ENCODE peak calls at places on chromosomes 6 and 20, in seven cellular contexts. S is WERI-Rb-1, F is mesendoderm, H is GM06990, Q is cardiac muscle cell, D is HCT116, M is pancreas. U is an unnamed sample. For H3K36me3, the result is how much of the 10 kb centered on the place peaks cover.

GRCh38 chr6:166989427-166990034 is 9.7 kb upstream of the CEP43 start:
- DNase-seq in S (no peak), F (peak), H (peak), Q (peak), D (no peak), M (peak), U (no peak)

GRCh38 chr6:166439366-166440091 is 56.8 kb upstream of the MPC1 start:
- DNase-seq in S (peak), F (no peak), H (no peak), Q (no peak), D (no peak), M (no peak), U (no peak)

GRCh38 chr6:110703010-110703905 is 112.0 kb downstream of the CDK19 start:
- DNase-seq in S (no peak), F (no peak), H (peak), Q (no peak), D (no peak), M (no peak), U (no peak)

GRCh38 chr6:42349753-42350573 is 101.8 kb downstream of the TRERF1 start:
- DNase-seq in S (peak), F (no peak), H (no peak), Q (no peak), D (no peak), M (no peak), U (no peak)

GRCh38 chr20:43855803-43856202 is 58.8 kb upstream of the TOX2 start:
- DNase-seq in S (no peak), F (no peak), H (no peak), Q (no peak), D (no peak), M (no peak), U (no peak)

GRCh38 chr6:135128268-135128914 is 52.7 kb upstream of the MYB start:
- DNase-seq in S (no peak), F (no peak), H (peak), Q (no peak), D (no peak), M (no peak), U (no peak)

GRCh38 chr6:121216928-121217327 is 117.4 kb downstream of the TBC1D32 start:
- DNase-seq in S (peak), F (no peak), H (no peak), Q (peak), D (no peak), M (no peak), U (no peak)

GRCh38 chr20:40667503-40667902 is 21.5 kb downstream of the MAFB start:
- DNase-seq in S (no peak), F (no peak), H (no peak), Q (no peak), D (no peak), M (no peak), U (no peak)

GRCh38 chr20:54995553-54995952 is 520.2 kb downstream of the DOK5 start:
- DNase-seq in S (no peak), F (peak), H (no peak), Q (no peak), D (no peak), M (no peak), U (no peak)

GRCh38 chr6:169589293-169589692 is 112.5 kb downstream of the WDR27 start:
- DNase-seq in S (no peak), F (no peak), H (peak), Q (peak), D (no peak), M (no peak), U (no peak)

GRCh38 chr6:111591370-111591900 is 14.2 kb downstream of the TRAF3IP2 start:
- DNase-seq in S (no peak), F (no peak), H (no peak), Q (peak), D (peak), M (peak), U (no peak)

GRCh38 chr6:14673201-14673600 is 555.6 kb downstream of the CD83 start:
- DNase-seq in S (no peak), F (no peak), H (no peak), Q (peak), D (no peak), M (no peak), U (no peak)

GRCh38 chr6:137927777-137928218 is 60.7 kb downstream of the TNFAIP3 start:
- DNase-seq in S (no peak), F (peak), H (peak), Q (peak), D (no peak), M (no peak), U (no peak)

GRCh38 chr6:166836785-166837718 is 119.3 kb downstream of the RNASET2 start:
- DNase-seq in S (no peak), F (peak), H (no peak), Q (no peak), D (no peak), M (no peak), U (no peak)

GRCh38 chr6:159899994-159900745 is 9.4 kb downstream of the MAS1 start:
- DNase-seq in S (no peak), F (no peak), H (no peak), Q (peak), D (no peak), M (no peak), U (no peak)

GRCh38 chr6:136677822-136678221 is 114.5 kb downstream of the MAP3K5 start:
- DNase-seq in S (no peak), F (no peak), H (no peak), Q (no peak), D (no peak), M (no peak), U (no peak)

GRCh38 chr20:50689864-50690263 is 1.5 kb downstream of the RIPOR3 start:
- DNase-seq in S (no peak), F (no peak), H (no peak), Q (peak), D (no peak), M (peak), U (no peak)

GRCh38 chr20:1822564-1823420 is 72.4 kb upstream of the SIRPA start:
- DNase-seq in S (no peak), F (no peak), H (no peak), Q (peak), D (no peak), M (no peak), U (no peak)

GRCh38 chr6:31851485-31851832 is 11.2 kb downstream of the NEU1 start:
- DNase-seq in S (no peak), F (no peak), H (no peak), Q (no peak), D (no peak), M (no peak), U (no peak)

GRCh38 chr6:12602951-12603710 is 113.4 kb upstream of the PHACTR1 start:
- DNase-seq in S (no peak), F (peak), H (no peak), Q (peak), D (peak), M (peak), U (no peak)

GRCh38 chr6:53894086-53894485 is 99.3 kb downstream of the LRRC1 start:
- DNase-seq in S (no peak), F (no peak), H (peak), Q (peak), D (no peak), M (no peak), U (no peak)

GRCh38 chr6:35177586-35177985 is 36.2 kb upstream of the SCUBE3 start:
- DNase-seq in S (no peak), F (no peak), H (no peak), Q (peak), D (no peak), M (no peak), U (no peak)

GRCh38 chr6:64547594-64548268 is 912.1 kb downstream of the PHF3 start:
- DNase-seq in S (no peak), F (no peak), H (no peak), Q (no peak), D (no peak), M (no peak), U (no peak)

GRCh38 chr6:128307671-128308070 is 212.7 kb downstream of the PTPRK start:
- DNase-seq in S (no peak), F (no peak), H (no peak), Q (no peak), D (no peak), M (no peak), U (no peak)

GRCh38 chr6:21949211-21949801 is 347.5 kb downstream of the PRL start:
- DNase-seq in S (peak), F (no peak), H (no peak), Q (no peak), D (no peak), M (no peak), U (no peak)

GRCh38 chr6:158262755-158263154 is 49.5 kb upstream of the TULP4 start:
- DNase-seq in S (no peak), F (no peak), H (no peak), Q (no peak), D (no peak), M (no peak), U (no peak)

GRCh38 chr20:38214871-38215788 is 45.4 kb downstream of the KIAA1755 start:
- DNase-seq in S (no peak), F (no peak), H (no peak), Q (no peak), D (no peak), M (no peak), U (no peak)

GRCh38 chr6:118996289-118996820 is 61.4 kb upstream of the MCM9 start:
- DNase-seq in S (no peak), F (peak), H (no peak), Q (no peak), D (no peak), M (no peak), U (no peak)

GRCh38 chr6:108260126-108260808 is 573 bp downstream of the SNX3 start:
- DNase-seq in S (no peak), F (peak), H (no peak), Q (peak), D (peak), M (peak), U (no peak)

GRCh38 chr6:99002826-99003225 is 55.1 kb upstream of the FBXL4 start:
- DNase-seq in S (no peak), F (no peak), H (no peak), Q (peak), D (no peak), M (no peak), U (no peak)

GRCh38 chr20:38337561-38338140 is 8.6 kb upstream of the LBP start:
- DNase-seq in S (peak), F (peak), H (no peak), Q (peak), D (peak), M (no peak), U (peak)

GRCh38 chr6:75210885-75211739 is 5.3 kb upstream of the COL12A1 start:
- DNase-seq in S (peak), F (peak), H (no peak), Q (peak), D (no peak), M (peak), U (peak)

GRCh38 chr6:86963352-86963751 is 26.0 kb downstream of the HTR1E start:
- DNase-seq in S (no peak), F (no peak), H (no peak), Q (no peak), D (no peak), M (no peak), U (no peak)

GRCh38 chr20:48653706-48654051 is 174.1 kb downstream of the PREX1 start:
- DNase-seq in S (no peak), F (no peak), H (no peak), Q (no peak), D (no peak), M (no peak), U (no peak)
- H3K36me3 ChIP-seq in S (half or more), F (under half), H (half or more), Q (under half), D (under half), M (under half), U (half or more)

GRCh38 chr6:43447604-43448003 is 7.7 kb downstream of the DLK2 start:
- DNase-seq in S (no peak), F (no peak), H (no peak), Q (no peak), D (no peak), M (no peak), U (no peak)

GRCh38 chr6:43444601-43445000 is 10.7 kb downstream of the DLK2 start:
- DNase-seq in S (no peak), F (no peak), H (no peak), Q (no peak), D (no peak), M (no peak), U (no peak)

GRCh38 chr6:43444036-43444435 is 11.3 kb downstream of the DLK2 start:
- DNase-seq in S (no peak), F (no peak), H (no peak), Q (no peak), D (no peak), M (no peak), U (no peak)

GRCh38 chr6:43445576-43445975 is 9.8 kb downstream of the DLK2 start:
- DNase-seq in S (no peak), F (no peak), H (no peak), Q (no peak), D (no peak), M (no peak), U (no peak)

GRCh38 chr6:43442935-43443334 is 12.4 kb downstream of the DLK2 start:
- DNase-seq in S (no peak), F (no peak), H (no peak), Q (no peak), D (no peak), M (no peak), U (no peak)
- H3K36me3 ChIP-seq in S (under half), F (under half), H (under half), Q (under half), D (under half), M (under half), U (under half)

DNA sequence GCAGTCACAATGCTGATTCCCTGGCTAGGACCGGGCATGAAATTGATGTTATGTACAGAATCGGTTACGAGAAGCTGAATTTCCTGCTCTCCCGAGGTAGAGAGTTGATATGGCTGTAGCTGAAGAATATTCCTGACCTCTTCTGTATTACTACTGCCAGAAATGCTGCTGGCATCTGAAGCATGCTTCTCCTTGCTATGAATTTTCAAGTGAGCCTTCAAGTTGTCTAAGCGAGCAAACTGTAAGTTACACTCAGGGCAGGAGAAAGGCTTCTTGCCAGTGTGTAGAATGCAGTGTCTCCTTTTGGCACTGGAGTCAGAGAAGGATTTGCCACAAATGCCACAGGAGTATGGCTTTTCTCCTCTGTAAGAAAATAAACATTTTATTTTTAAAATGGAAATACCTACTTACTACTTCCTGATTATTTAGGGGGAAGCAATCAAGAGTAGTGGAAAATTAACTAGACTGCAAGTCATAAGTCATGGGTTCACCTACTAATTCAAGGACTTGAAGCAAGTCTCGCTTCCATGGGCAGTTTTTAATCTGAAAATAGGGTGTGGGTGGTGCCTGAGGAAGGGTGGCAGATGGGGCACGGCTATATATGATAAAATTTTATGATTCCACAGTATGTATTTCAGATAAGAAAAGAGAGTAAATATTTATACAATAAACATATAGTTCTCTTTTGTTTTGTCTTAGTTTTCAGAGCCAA is 10.8 kb upstream of the MICAL1 start:
- DNase-seq in S (no peak), F (no peak), H (no peak), Q (no peak), D (no peak), M (no peak), U (no peak)
- H3K36me3 ChIP-seq in S (half or more), F (under half), H (under half), Q (under half), D (half or more), M (under half), U (half or more)

DNA sequence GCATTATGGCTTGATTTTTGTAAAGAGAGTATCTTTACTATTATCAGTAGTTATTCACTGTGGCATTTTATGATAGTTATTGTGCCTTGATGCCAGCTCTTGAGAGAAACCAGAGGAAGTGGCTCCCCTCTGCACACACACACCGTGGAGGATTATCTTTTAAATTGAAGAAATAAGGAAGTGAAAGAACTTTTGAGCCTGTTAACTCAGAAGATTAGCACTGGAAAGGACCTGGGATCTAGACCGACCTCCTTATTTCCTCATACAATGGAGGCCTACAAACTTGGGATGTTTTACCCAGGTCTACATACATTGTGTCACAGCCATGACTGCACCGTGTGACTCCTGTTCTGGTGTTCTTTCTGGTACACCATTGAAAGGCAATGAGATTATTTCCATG is 40.5 kb downstream of the HECA start:
- DNase-seq in S (no peak), F (no peak), H (no peak), Q (no peak), D (no peak), M (no peak), U (no peak)
- H3K36me3 ChIP-seq in S (under half), F (under half), H (under half), Q (under half), D (under half), M (under half), U (under half)

GRCh38 chr6:33686981-33687975 is 24.2 kb downstream of the UQCC2 start:
- DNase-seq in S (no peak), F (no peak), H (no peak), Q (no peak), D (no peak), M (no peak), U (no peak)

GRCh38 chr6:33689148-33689494 is 22.4 kb downstream of the UQCC2 start:
- DNase-seq in S (no peak), F (no peak), H (no peak), Q (no peak), D (no peak), M (no peak), U (no peak)

GRCh38 chr6:33686225-33686742 is 25.2 kb downstream of the UQCC2 start:
- DNase-seq in S (no peak), F (no peak), H (no peak), Q (no peak), D (no peak), M (no peak), U (no peak)

GRCh38 chr6:33688451-33689147 is 22.9 kb downstream of the UQCC2 start:
- DNase-seq in S (no peak), F (no peak), H (no peak), Q (no peak), D (no peak), M (no peak), U (no peak)

DNA sequence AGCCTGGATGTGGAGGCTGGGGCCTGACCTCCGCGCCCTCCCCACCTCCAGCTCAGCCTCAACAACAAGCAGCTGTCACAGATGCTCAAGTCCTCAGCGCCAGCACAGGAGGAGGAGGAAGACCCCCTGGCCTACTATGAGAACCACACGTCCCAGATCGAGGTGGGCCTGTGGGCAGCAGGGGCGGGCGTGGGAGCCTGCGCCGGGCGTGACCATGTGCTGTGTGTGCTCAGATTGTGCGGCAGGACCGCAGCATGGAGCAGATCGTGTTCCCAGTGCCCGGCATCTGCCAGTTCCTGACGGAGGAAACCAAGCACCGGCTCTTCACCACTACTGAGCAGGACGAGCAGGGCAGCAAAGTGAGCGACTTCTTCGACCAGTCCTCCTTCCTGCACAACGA is 23.5 kb downstream of the UQCC2 start:
- DNase-seq in S (no peak), F (no peak), H (no peak), Q (no peak), D (no peak), M (no peak), U (no peak)
- H3K36me3 ChIP-seq in S (half or more), F (under half), H (half or more), Q (under half), D (half or more), M (under half), U (under half)

GRCh38 chr20:44930517-44931168 is 20.8 kb downstream of the PABPC1L start:
- DNase-seq in S (no peak), F (no peak), H (no peak), Q (no peak), D (no peak), M (no peak), U (no peak)
- H3K36me3 ChIP-seq in S (under half), F (under half), H (under half), Q (under half), D (under half), M (under half), U (under half)

GRCh38 chr6:150967910-150968309 is 102.4 kb downstream of the MTHFD1L start:
- DNase-seq in S (no peak), F (peak), H (no peak), Q (peak), D (no peak), M (no peak), U (no peak)
- H3K36me3 ChIP-seq in S (under half), F (under half), H (under half), Q (under half), D (under half), M (under half), U (half or more)

GRCh38 chr20:32841174-32841573 is 17.5 kb upstream of the EFCAB8 start:
- DNase-seq in S (no peak), F (no peak), H (no peak), Q (no peak), D (no peak), M (no peak), U (no peak)

GRCh38 chr20:32834972-32835371 is 15.2 kb downstream of the MAPRE1 start:
- DNase-seq in S (no peak), F (no peak), H (no peak), Q (no peak), D (no peak), M (no peak), U (no peak)

GRCh38 chr20:32839982-32840285 is 18.8 kb upstream of the EFCAB8 start:
- DNase-seq in S (no peak), F (no peak), H (no peak), Q (no peak), D (no peak), M (no peak), U (no peak)

GRCh38 chr20:32839227-32839981 is 19.3 kb upstream of the EFCAB8 start:
- DNase-seq in S (no peak), F (no peak), H (no peak), Q (no peak), D (no peak), M (no peak), U (no peak)

GRCh38 chr20:32837157-32837556 is 17.4 kb downstream of the MAPRE1 start:
- DNase-seq in S (no peak), F (no peak), H (no peak), Q (no peak), D (no peak), M (no peak), U (no peak)
- H3K36me3 ChIP-seq in S (half or more), F (under half), H (under half), Q (half or more), D (half or more), M (under half), U (half or more)

GRCh38 chr20:62557999-62558408 is 82.2 kb upstream of the GATA5 start:
- DNase-seq in S (no peak), F (no peak), H (no peak), Q (no peak), D (no peak), M (no peak), U (no peak)
- H3K36me3 ChIP-seq in S (under half), F (under half), H (under half), Q (under half), D (under half), M (under half), U (under half)

U was measured in endodermal cell.